ENCODE peak calls at places on chromosomes 4 and X, in nine cellular contexts. M is amygdala, T is left ventricle myocardium inferior, R is A549, B is nephron progenitor cell, Q is stomach, V is GM13977, O is G401, K is HFF-Myc. X is an unnamed sample.

GRCh38 chr4:38805530-38806145 is 1.0 kb upstream of the TLR1 start:
- DNase-seq in R (no peak), B (no peak), T (peak; percentile 17), O (no peak), Q (no peak), M (no peak), K (no peak), V (peak; percentile 67), X (peak; percentile 41)

GRCh38 chr4:56134272-56134671 is 185.5 kb downstream of the CEP135 start:
- DNase-seq in O (no peak), Q (no peak), T (peak; percentile 19), R (no peak), M (no peak), K (no peak), B (no peak), V (no peak), X (no peak)

GRCh38 chrX:17738002-17738713 is 865 bp downstream of the SCML1 start:
- DNase-seq in T (peak; percentile 24), K (no peak), M (no peak), O (peak; percentile 20), R (peak; percentile 37), B (peak; percentile 53), Q (peak; percentile 35), V (no peak), X (no peak)

GRCh38 chr4:11480683-11481082 is 52.0 kb upstream of the HS3ST1 start:
- DNase-seq in T (no peak), R (no peak), B (no peak), V (no peak), M (no peak), K (no peak), Q (no peak), O (no peak), X (no peak)

GRCh38 chr4:150280081-150280950 is 202.1 kb downstream of the DCLK2 start:
- DNase-seq in R (no peak), Q (no peak), O (no peak), T (no peak), B (no peak), K (peak; percentile 69), M (peak; percentile 13), V (no peak), X (no peak)

GRCh38 chr4:183098723-183099536 is at the start of gene WWC2:
- DNase-seq in Q (peak; percentile 91), K (peak; percentile 37), O (peak; percentile 60), R (peak; percentile 91), T (peak; percentile 91), B (peak; percentile 94), V (peak; percentile 62), M (peak; percentile 72), X (peak; percentile 21)

GRCh38 chrX:2691543-2692220 is 587 bp downstream of the CD99 start:
- DNase-seq in V (peak; percentile 39), K (no peak), M (no peak), Q (peak; percentile 29), T (peak; percentile 77), R (peak; percentile 67), O (no peak), B (peak; percentile 40), X (no peak)

GRCh38 chr4:110638347-110638746 is 15.5 kb upstream of the PITX2 start:
- DNase-seq in Q (no peak), K (no peak), V (no peak), B (no peak), M (no peak), T (no peak), O (no peak), R (no peak), X (no peak)

GRCh38 chr4:143420227-143420626 is 83.6 kb downstream of the GAB1 start:
- DNase-seq in T (no peak), K (no peak), Q (no peak), B (no peak), M (no peak), R (no peak), O (no peak), V (no peak), X (no peak)

GRCh38 chr4:89298160-89298559 is 9.4 kb downstream of the GPRIN3 start:
- DNase-seq in K (no peak), M (no peak), V (no peak), T (no peak), O (peak; percentile 63), R (no peak), B (no peak), Q (no peak), X (no peak)

GRCh38 chrX:11398139-11398538 is 104.9 kb downstream of the AMELX start:
- DNase-seq in K (no peak), Q (no peak), M (no peak), B (no peak), T (no peak), R (no peak), V (no peak), O (no peak), X (no peak)

GRCh38 chr4:189823611-189824010 is 117.1 kb upstream of the FRG1 start:
- DNase-seq in K (no peak), V (no peak), O (peak; percentile 98), M (peak; percentile 70), Q (no peak), T (no peak), R (no peak), B (no peak), X (no peak)

GRCh38 chrX:15960237-15960636 is 105.6 kb upstream of the AP1S2 start:
- DNase-seq in B (no peak), T (no peak), V (no peak), R (no peak), K (no peak), O (no peak), Q (no peak), M (no peak), X (no peak)

GRCh38 chr4:73075832-73076231 is 6.3 kb upstream of the COX18 start:
- DNase-seq in R (no peak), Q (no peak), T (no peak), M (no peak), B (no peak), O (no peak), K (no peak), V (no peak), X (no peak)

GRCh38 chr4:95263391-95263790 is 285.4 kb downstream of the UNC5C start:
- DNase-seq in B (no peak), O (no peak), R (no peak), T (no peak), V (no peak), K (no peak), M (no peak), Q (no peak), X (no peak)

GRCh38 chr4:17544205-17544604 is 29.2 kb downstream of the CLRN2 start:
- DNase-seq in M (peak; percentile 62), K (no peak), Q (no peak), R (no peak), T (no peak), B (no peak), O (peak; percentile 18), V (no peak), X (no peak)

GRCh38 chrX:101219840-101220191 is 230 bp downstream of the DRP2 start:
- DNase-seq in T (no peak), O (no peak), Q (no peak), R (no peak), K (no peak), V (no peak), M (peak; percentile 3), B (peak; percentile 5), X (no peak)

GRCh38 chr4:109414938-109415337 is 18.7 kb upstream of the SEC24B start:
- DNase-seq in B (no peak), Q (no peak), R (no peak), M (no peak), K (no peak), V (no peak), T (no peak), O (no peak), X (no peak)

GRCh38 chrX:38864165-38864564 is 62.9 kb downstream of the MID1IP1 start:
- DNase-seq in B (no peak), Q (no peak), R (no peak), V (no peak), K (no peak), O (no peak), T (no peak), M (no peak), X (no peak)

GRCh38 chrX:54921427-54922021 is 900 bp downstream of the TRO start:
- DNase-seq in Q (no peak), K (peak; percentile 10), R (no peak), T (peak; percentile 40), M (peak; percentile 58), B (peak; percentile 82), V (peak; percentile 36), O (peak; percentile 75), X (no peak)

GRCh38 chr4:151276787-151277557 is at the start of gene PRSS48:
- DNase-seq in Q (peak; percentile 59), O (peak; percentile 45), V (peak; percentile 50), K (no peak), M (peak; percentile 46), R (peak; percentile 52), T (peak; percentile 63), B (peak; percentile 76), X (peak; percentile 24)

GRCh38 chr4:137238456-137238855 is 293.8 kb downstream of the PCDH18 start:
- DNase-seq in K (no peak), Q (no peak), V (no peak), M (no peak), R (no peak), B (no peak), O (no peak), T (no peak), X (no peak)

GRCh38 chr4:53580301-53580700 is 11.0 kb downstream of the LNX1 start:
- DNase-seq in R (no peak), V (no peak), M (no peak), O (no peak), Q (no peak), B (no peak), T (no peak), K (no peak), X (no peak)

GRCh38 chrX:151816914-151817313 is 82.4 kb downstream of the CNGA2 start:
- DNase-seq in O (no peak), Q (no peak), T (no peak), V (no peak), R (no peak), K (no peak), B (no peak), M (no peak), X (no peak)

GRCh38 chr4:85113706-85114105 is 147.2 kb upstream of the WDFY3 start:
- DNase-seq in O (no peak), T (no peak), Q (no peak), V (no peak), B (no peak), M (no peak), K (no peak), R (no peak), X (no peak)

GRCh38 chrX:39855748-39856129 is 242.0 kb downstream of the BCOR start:
- DNase-seq in Q (peak; percentile 54), T (no peak), K (no peak), M (peak; percentile 0), R (peak; percentile 12), B (no peak), V (peak; percentile 49), O (peak; percentile 21), X (peak; percentile 50)

GRCh38 chr4:174317531-174317930 is 33.8 kb downstream of the CEP44 start:
- DNase-seq in O (no peak), K (no peak), R (no peak), Q (no peak), T (no peak), B (no peak), V (no peak), M (no peak), X (no peak)

GRCh38 chrX:79604364-79604763 is 237.2 kb upstream of the ITM2A start:
- DNase-seq in V (no peak), T (no peak), R (no peak), K (no peak), B (no peak), O (no peak), M (no peak), Q (no peak), X (no peak)

GRCh38 chr4:26171953-26172352 is 148.9 kb upstream of the RBPJ start:
- DNase-seq in Q (no peak), O (peak; percentile 39), K (no peak), R (no peak), V (no peak), B (no peak), T (no peak), M (no peak), X (no peak)

GRCh38 chr4:152578670-152579069 is 42.8 kb upstream of the FBXW7 start:
- DNase-seq in K (no peak), O (no peak), B (no peak), Q (no peak), T (no peak), M (no peak), V (no peak), R (no peak), X (no peak)

GRCh38 chr4:61309616-61310015 is 109.5 kb downstream of the ADGRL3 start:
- DNase-seq in T (no peak), M (no peak), V (no peak), R (no peak), K (no peak), O (peak; percentile 66), B (no peak), Q (no peak), X (no peak)

X was measured in GM12892.